ENCODE peak calls at places on chromosomes 13 and 19, in five cellular contexts. C is left lung, L is OCI-LY7, O is psoas muscle, G is suprapubic skin. Y is an unnamed sample. For H3K4me1, the result is how much of the 10 kb centered on the place peaks cover.

GRCh38 chr13:60745343-60745742 is 348.3 kb downstream of the TDRD3 start:
- DNase-seq in C (no peak), G (no peak), L (no peak), O (no peak), Y (no peak)

GRCh38 chr13:32443111-32443510 is 15.2 kb upstream of the N4BP2L1 start:
- DNase-seq in O (no peak), C (no peak), G (no peak), L (peak), Y (peak)

GRCh38 chr13:40061466-40062450 is 406.3 kb downstream of the COG6 start:
- DNase-seq in G (no peak), L (no peak), C (no peak), O (no peak), Y (no peak)

GRCh38 chr13:100721885-100722512 is 47.4 kb upstream of the TMTC4 start:
- DNase-seq in C (no peak), G (no peak), L (peak), O (no peak), Y (no peak)

GRCh38 chr13:113668491-113668971 is 1.5 kb downstream of the GRK1 start:
- DNase-seq in G (peak), L (no peak), O (peak), C (peak), Y (no peak)

GRCh38 chr13:73162912-73163911 is 104.4 kb downstream of the KLF5 start:
- DNase-seq in G (no peak), C (no peak), O (no peak), L (no peak), Y (no peak)

GRCh38 chr19:51552996-51553725 is 17.9 kb upstream of the ZNF175 start:
- DNase-seq in L (peak), O (peak), C (peak), G (no peak), Y (no peak)

GRCh38 chr19:22332924-22333323 is 46.7 kb downstream of the ZNF729 start:
- DNase-seq in L (no peak), G (peak), O (no peak), C (no peak), Y (no peak)

GRCh38 chr19:52453324-52454094 is at the start of gene ZNF578:
- DNase-seq in L (no peak), C (peak), G (peak), O (peak), Y (peak)

GRCh38 chr13:99955747-99956472 is 15.7 kb downstream of the ZIC5 start:
- DNase-seq in L (no peak), G (peak), O (no peak), C (no peak), Y (no peak)

GRCh38 chr13:23810842-23811241 is 78.4 kb downstream of the MIPEP start:
- DNase-seq in C (no peak), O (no peak), G (no peak), L (peak), Y (no peak)

GRCh38 chr19:18208098-18208951 is 4.5 kb upstream of the RAB3A start:
- DNase-seq in O (peak), C (peak), G (no peak), L (peak), Y (no peak)

GRCh38 chr13:88068316-88068715 is 397.1 kb downstream of the SLITRK5 start:
- DNase-seq in G (no peak), O (no peak), C (no peak), L (no peak), Y (no peak)

GRCh38 chr13:20702945-20703784 is at the start of gene IL17D:
- DNase-seq in G (no peak), L (peak), C (no peak), O (peak), Y (no peak)

GRCh38 chr13:107277911-107278310 is 710.0 kb upstream of the ARGLU1 start:
- DNase-seq in O (no peak), C (no peak), G (no peak), L (no peak), Y (no peak)

GRCh38 chr13:65461590-65461989 is 1768.5 kb downstream of the PCDH9 start:
- DNase-seq in O (no peak), G (no peak), L (no peak), C (no peak), Y (no peak)

GRCh38 chr13:45374917-45375316 is 33.9 kb upstream of the TPT1 start:
- DNase-seq in G (no peak), C (no peak), L (no peak), O (no peak), Y (no peak)

GRCh38 chr19:17305211-17305516 is 508 bp upstream of the MRPL34 start:
- DNase-seq in O (no peak), G (no peak), C (no peak), L (no peak), Y (no peak)

GRCh38 chr19:39971380-39971841 is 446 bp downstream of the PSMC4 start:
- DNase-seq in G (no peak), O (no peak), C (no peak), L (no peak), Y (no peak)

GRCh38 chr19:41298327-41298964 is 11.5 kb upstream of the CCDC97 start:
- DNase-seq in C (peak), O (peak), L (no peak), G (no peak), Y (no peak)

GRCh38 chr19:47802521-47803043 is 1.8 kb downstream of the TPRX1 start:
- DNase-seq in O (no peak), L (no peak), C (no peak), G (no peak), Y (no peak)

GRCh38 chr13:70613295-70613694 is 505.0 kb upstream of the KLHL1 start:
- DNase-seq in C (no peak), G (no peak), L (no peak), O (no peak), Y (no peak)

GRCh38 chr19:35027851-35028599 is 2.2 kb upstream of the SCN1B start:
- DNase-seq in C (no peak), L (no peak), O (peak), G (no peak), Y (no peak)

GRCh38 chr19:43395561-43395960 is 19.1 kb upstream of the TEX101 start:
- DNase-seq in L (no peak), G (no peak), C (no peak), O (no peak), Y (no peak)

GRCh38 chr13:77810430-77810829 is 108.2 kb downstream of the EDNRB start:
- DNase-seq in C (no peak), L (peak), O (no peak), G (no peak), Y (no peak)

GRCh38 chr13:26548251-26548765 is 9.2 kb upstream of the WASF3 start:
- DNase-seq in L (no peak), G (no peak), O (no peak), C (no peak), Y (no peak)

GRCh38 chr19:42274065-42274682 is 5.1 kb downstream of the CIC start:
- DNase-seq in L (no peak), O (no peak), C (peak), G (no peak), Y (no peak)

GRCh38 chr19:32830231-32831014 is 39.1 kb downstream of the SLC7A9 start:
- DNase-seq in L (no peak), O (no peak), G (no peak), C (no peak), Y (no peak)

GRCh38 chr19:38317104-38317612 is 1.4 kb upstream of the YIF1B start:
- DNase-seq in L (no peak), G (no peak), C (no peak), O (no peak), Y (no peak)

GRCh38 chr13:79782541-79783216 is 301.7 kb downstream of the NDFIP2 start:
- DNase-seq in L (no peak), C (peak), O (no peak), G (no peak), Y (no peak)

DNA sequence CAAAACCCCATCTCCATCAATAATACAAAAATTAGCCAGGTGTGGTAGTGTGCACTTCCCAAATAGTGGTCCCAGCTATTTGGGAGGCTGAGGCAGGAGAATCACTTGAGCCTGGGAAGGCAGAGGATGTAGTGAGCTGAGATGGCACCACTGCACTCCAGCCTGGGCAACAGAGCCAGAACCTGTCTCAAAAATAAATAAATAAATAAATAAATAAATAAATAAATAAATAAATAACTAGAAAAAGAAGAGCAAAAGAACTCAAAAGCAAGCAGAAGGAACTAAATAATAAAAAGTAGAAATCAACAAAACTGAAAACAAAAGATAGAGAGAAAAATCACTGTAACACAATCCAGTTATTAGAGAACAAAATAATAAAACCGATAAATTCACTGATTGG is 12.3 kb downstream of the ZNF585A start:
- DNase-seq in L (no peak), O (no peak), G (no peak), C (no peak), Y (no peak)
- H3K27ac ChIP-seq in L (no peak), O (no peak), G (no peak), C (no peak), Y (no peak)

GRCh38 chr13:66977156-66977555 is 253.0 kb downstream of the PCDH9 start:
- DNase-seq in O (no peak), L (no peak), G (no peak), C (no peak), Y (no peak)

GRCh38 chr13:66984241-66984640 is 245.9 kb downstream of the PCDH9 start:
- DNase-seq in O (no peak), L (no peak), C (no peak), G (no peak), Y (no peak)

GRCh38 chr13:66981912-66982311 is 248.2 kb downstream of the PCDH9 start:
- DNase-seq in G (no peak), L (no peak), C (no peak), O (no peak), Y (no peak)
- H3K4me1 ChIP-seq in G (under half), L (under half), C (under half), O (under half), Y (under half)

GRCh38 chr13:43805071-43805468 is 18.3 kb upstream of the ENOX1 start:
- DNase-seq in L (no peak), C (no peak), G (no peak), O (no peak), Y (no peak)
- H3K4me3 ChIP-seq in L (no peak), C (no peak), G (no peak), O (no peak), Y (no peak)

DNA sequence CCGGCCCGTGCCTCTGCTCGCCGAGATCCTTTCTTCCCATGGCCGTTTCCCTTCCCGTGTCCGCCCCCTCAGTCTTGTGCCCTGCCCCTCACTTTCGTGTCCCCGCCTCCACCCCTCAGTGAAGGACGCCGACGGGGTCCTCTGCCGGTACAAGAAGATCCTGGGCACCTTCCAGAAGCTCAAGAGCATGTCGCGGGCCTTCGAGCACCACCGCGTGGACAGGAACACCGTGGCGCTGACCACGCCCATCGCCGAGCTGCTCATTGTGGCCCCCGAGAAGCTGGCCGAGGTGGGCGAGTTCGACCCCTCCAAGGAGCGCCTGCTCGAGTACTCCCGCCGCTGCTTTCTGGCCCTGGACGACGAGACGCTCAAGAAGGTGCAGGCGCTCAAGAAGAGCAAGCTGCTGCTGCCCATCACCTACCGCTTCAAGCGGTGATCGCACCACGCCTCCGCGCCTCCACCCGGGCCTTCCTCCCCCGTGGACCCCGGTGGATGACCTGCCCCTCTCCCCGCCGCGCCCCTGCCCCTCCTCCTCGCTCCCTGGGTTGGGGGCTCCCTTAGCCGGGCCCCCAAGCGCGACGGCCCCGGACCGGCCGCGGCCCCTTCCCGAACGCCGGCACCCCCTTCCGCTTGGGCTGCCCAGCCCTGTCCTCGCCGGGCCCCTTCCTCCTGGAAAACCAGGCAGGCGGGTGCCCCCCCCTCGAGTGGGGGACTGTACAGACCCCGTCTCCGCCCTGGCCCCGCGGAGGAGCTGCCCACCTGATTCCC is 2.3 kb upstream of the U2AF2 start:
- DNase-seq in L (no peak), O (peak), C (no peak), G (no peak), Y (no peak)
- H3K27ac ChIP-seq in L (no peak), O (peak), C (no peak), G (no peak), Y (peak)

GRCh38 chr19:2166741-2167738 is 3.3 kb downstream of the DOT1L start:
- DNase-seq in L (no peak), C (peak), G (peak), O (peak), Y (no peak)

GRCh38 chr19:2168619-2169424 is 5.1 kb downstream of the DOT1L start:
- DNase-seq in G (peak), O (peak), C (peak), L (no peak), Y (peak)

GRCh38 chr19:2170219-2170618 is 6.5 kb downstream of the DOT1L start:
- DNase-seq in C (no peak), L (no peak), G (no peak), O (no peak), Y (no peak)

GRCh38 chr19:2170987-2171348 is 7.2 kb downstream of the DOT1L start:
- DNase-seq in G (no peak), C (no peak), O (no peak), L (no peak), Y (no peak)

DNA sequence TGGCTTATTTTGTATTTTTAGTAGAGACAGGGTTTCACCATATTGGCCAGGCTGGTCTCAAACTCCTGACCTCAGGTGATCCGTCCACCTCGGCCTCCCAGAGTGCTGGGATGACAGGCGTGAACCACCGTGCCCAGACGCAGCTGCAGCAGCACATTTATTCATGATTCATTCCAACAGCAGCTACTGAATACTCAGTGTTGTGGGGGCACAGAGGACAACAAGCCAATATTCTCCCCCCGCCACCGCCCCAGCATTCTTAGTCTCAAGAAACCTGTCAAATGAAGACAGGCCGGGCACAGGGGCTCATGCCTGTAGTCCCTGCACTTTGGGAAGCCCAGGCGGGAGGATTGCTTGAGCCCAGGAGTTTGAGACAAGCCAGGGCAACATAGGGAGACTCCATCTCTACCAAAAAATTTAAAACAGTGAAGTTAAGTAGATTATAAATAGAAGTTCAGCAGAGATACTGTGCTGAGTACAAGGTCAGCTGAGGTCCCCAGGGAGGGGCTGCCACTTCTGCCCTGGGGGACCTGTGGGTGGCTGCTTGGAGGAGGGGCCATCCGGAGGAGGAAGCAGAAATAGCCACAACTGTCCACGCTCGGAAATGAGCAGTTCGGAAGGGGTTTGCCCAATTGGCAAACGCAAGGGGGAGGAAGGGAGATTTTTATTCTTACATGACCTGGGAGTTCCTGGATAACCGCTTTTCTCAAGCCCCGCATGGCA is 4.3 kb downstream of the DOT1L start:
- DNase-seq in G (no peak), O (peak), C (peak), L (peak), Y (peak)
- H3K4me1 ChIP-seq in G (half or more), O (half or more), C (under half), L (half or more), Y (half or more)

Y was measured in esophagus squamous epithelium.